ENCODE peak calls at places on chromosomes 3 and 15, in eight cellular contexts. M is NCI-H2171, S is AML-193, V is anterior cingulate cortex, Q is HT1080, I is amygdala, O is GM12891, H is HEK293T. N is an unnamed sample.

GRCh38 chr3:23763040-23763477 is 42.7 kb upstream of the UBE2E1 start:
- DNase-seq in M (no peak), S (no peak), V (no peak), Q (no peak), I (no peak), O (no peak), H (no peak), N (peak)

GRCh38 chr3:66253790-66254620 is 33.2 kb downstream of the SLC25A26 start:
- DNase-seq in M (no peak), S (peak), V (no peak), Q (peak), I (no peak), O (no peak), H (peak), N (no peak)

GRCh38 chr3:146747928-146748327 is 142.8 kb upstream of the PLSCR5 start:
- DNase-seq in M (no peak), S (no peak), V (no peak), Q (peak), I (no peak), O (no peak), H (no peak), N (no peak)

GRCh38 chr3:177494216-177494615 is 296.9 kb upstream of the TBL1XR1 start:
- DNase-seq in M (no peak), S (no peak), V (no peak), Q (no peak), I (no peak), O (no peak), H (no peak), N (no peak)

GRCh38 chr15:65580287-65580686 is 30.6 kb downstream of the INTS14 start:
- DNase-seq in M (no peak), S (no peak), V (no peak), Q (peak), I (no peak), O (no peak), H (no peak), N (no peak)

GRCh38 chr3:66598168-66598567 is 97.3 kb upstream of the LRIG1 start:
- DNase-seq in M (no peak), S (no peak), V (no peak), Q (peak), I (no peak), O (no peak), H (no peak), N (no peak)

GRCh38 chr15:75058127-75058905 is 34.9 kb downstream of the PPCDC start:
- DNase-seq in M (no peak), S (no peak), V (no peak), Q (no peak), I (no peak), O (no peak), H (no peak), N (no peak)

GRCh38 chr15:51621917-51622268 is 678 bp downstream of the DMXL2 start:
- DNase-seq in M (peak), S (peak), V (peak), Q (peak), I (peak), O (peak), H (peak), N (peak)